ENCODE peak calls at places on chromosomes 6 and 20, in five cellular contexts. G is A549; T is sciatic nerve; Q is omental fat pad; R is stimulated activated naive CD8-positive, alpha-beta T cell treated with anti-CD3 and anti-CD28 coated beads, Interleukin-15, amount 100 ng/mL, for 72 hours. S is an unnamed sample.

GRCh38 chr6:132131777-132132176 is 180.6 kb upstream of the CCN2 start:
- ATAC-seq in G (peak; percentile 99), R (no peak), T (peak; percentile 63), Q (peak; percentile 96), S (peak; percentile 55)

GRCh38 chr6:66948106-66948505 is 1241.1 kb upstream of the EYS start:
- ATAC-seq in R (no peak), T (no peak), G (no peak), Q (no peak), S (no peak)

GRCh38 chr6:158629376-158630221 is 14.9 kb downstream of the DYNLT1 start:
- ATAC-seq in R (peak; percentile 73), Q (no peak), T (no peak), G (no peak), S (no peak)

GRCh38 chr6:14294270-14294951 is 176.8 kb downstream of the CD83 start:
- ATAC-seq in T (no peak), Q (no peak), R (no peak), G (no peak), S (no peak)

GRCh38 chr6:44498436-44498835 is 110.9 kb downstream of the CDC5L start:
- ATAC-seq in G (no peak), Q (no peak), R (no peak), T (no peak), S (no peak)

GRCh38 chr6:156564807-156565149 is 212.4 kb upstream of the ARID1B start:
- ATAC-seq in R (no peak), Q (no peak), T (no peak), G (no peak), S (no peak)

GRCh38 chr6:99066041-99066440 is 118.3 kb upstream of the FBXL4 start:
- ATAC-seq in R (no peak), G (no peak), T (no peak), Q (no peak), S (no peak)

GRCh38 chr20:63495167-63495720 is 3.6 kb downstream of the EEF1A2 start:
- ATAC-seq in T (no peak), G (no peak), Q (no peak), R (no peak), S (no peak)

GRCh38 chr20:57097245-57097935 is 169.1 kb downstream of the BMP7 start:
- ATAC-seq in R (no peak), Q (no peak), G (no peak), T (no peak), S (no peak)

S was measured in stimulated activated memory B cell treated with anti-CD40 and anti-IgM and Interleukin-4, amounts not matched to agents 10 μg/mL and 1 μg/mL and 100 μg/mL, for 72 hours.